ENCODE peak calls at places on chromosomes 11 and 22, in four cellular contexts. K is kidney, F is lung, R is tibial nerve. S is an unnamed sample.

GRCh38 chr11:31106963-31107576 is 262.5 kb downstream of the DCDC1 start:
- DNase-seq in K (no peak), F (peak; percentile 45), R (peak; percentile 68), S (no peak)

GRCh38 chr11:66008468-66009101 is 3.2 kb upstream of the CST6 start:
- DNase-seq in R (no peak), K (no peak), F (no peak), S (no peak)

GRCh38 chr11:35247428-35247827 is 108.5 kb downstream of the CD44 start:
- DNase-seq in F (no peak), R (no peak), K (no peak), S (no peak)

GRCh38 chr11:20125927-20126326 is 34.3 kb downstream of the DBX1 start:
- DNase-seq in K (no peak), F (no peak), R (no peak), S (no peak)

GRCh38 chr11:22699388-22699787 is 33.0 kb downstream of the GAS2 start:
- DNase-seq in R (no peak), F (no peak), K (no peak), S (no peak)

GRCh38 chr22:38219644-38220043 is 17.9 kb downstream of the MAFF start:
- DNase-seq in R (no peak), F (no peak), K (no peak), S (no peak)

GRCh38 chr11:129412501-129412900 is 36.9 kb downstream of the BARX2 start:
- DNase-seq in K (no peak), R (no peak), F (no peak), S (no peak)

GRCh38 chr11:93727985-93728791 is 13.1 kb downstream of the TAF1D start:
- DNase-seq in F (no peak), R (no peak), K (no peak), S (no peak)

GRCh38 chr11:6927030-6927617 is 898 bp downstream of the ZNF215 start:
- DNase-seq in K (no peak), F (no peak), R (no peak), S (no peak)

GRCh38 chr11:19601235-19601634 is 111.4 kb upstream of the NAV2 start:
- DNase-seq in R (no peak), F (no peak), K (no peak), S (peak; percentile 56)

GRCh38 chr11:68867067-68867466 is 25.4 kb upstream of the CPT1A start:
- DNase-seq in K (no peak), R (no peak), F (no peak), S (no peak)

GRCh38 chr22:50542416-50542927 is 3.2 kb upstream of the KLHDC7B start:
- DNase-seq in K (no peak), R (no peak), F (peak; percentile 59), S (no peak)

GRCh38 chr11:60957188-60957587 is 5.2 kb upstream of the SLC15A3 start:
- DNase-seq in K (no peak), R (no peak), F (no peak), S (no peak)

GRCh38 chr22:46638601-46639431 is 18.6 kb downstream of the GRAMD4 start:
- DNase-seq in K (no peak), F (no peak), R (no peak), S (no peak)

GRCh38 chr11:49995559-49995958 is 13.2 kb upstream of the OR4C12 start:
- DNase-seq in K (no peak), F (peak; percentile 50), R (peak; percentile 27), S (no peak)

GRCh38 chr22:22403771-22404170 is 104.8 kb downstream of the ZNF280B start:
- DNase-seq in F (no peak), K (no peak), R (no peak), S (peak; percentile 53)

GRCh38 chr22:24706050-24706449 is 68.5 kb downstream of the PIWIL3 start:
- DNase-seq in R (no peak), K (no peak), F (no peak), S (no peak)

GRCh38 chr11:114074546-114075342 is 15.2 kb downstream of the ZBTB16 start:
- DNase-seq in K (no peak), F (no peak), R (no peak), S (no peak)
- TF ChIP-seq CTCF in K (no peak), F (no peak), R (no peak), S (no peak)

GRCh38 chr22:26681395-26681821 is 24.0 kb downstream of the MIAT start:
- DNase-seq in R (no peak), F (peak; percentile 76), K (no peak), S (peak; percentile 84)
- TF ChIP-seq CTCF in R (no peak), F (no peak), K (no peak), S (peak; percentile 43)

GRCh38 chr11:75014129-75014528 is 25.4 kb downstream of the NEU3 start:
- DNase-seq in F (no peak), R (no peak), K (no peak), S (no peak)
- TF ChIP-seq CTCF in F (no peak), R (no peak), K (no peak), S (no peak)

GRCh38 chr22:35561796-35562526 is 21.3 kb downstream of the RASD2 start:
- DNase-seq in R (no peak), F (no peak), K (no peak), S (no peak)

GRCh38 chr22:35567214-35567792 is 26.7 kb downstream of the RASD2 start:
- DNase-seq in R (no peak), K (no peak), F (no peak), S (no peak)

GRCh38 chr22:35567794-35568193 is 27.2 kb downstream of the RASD2 start:
- DNase-seq in R (no peak), F (no peak), K (no peak), S (no peak)

GRCh38 chr22:35563211-35563610 is 22.6 kb downstream of the RASD2 start:
- DNase-seq in K (no peak), R (no peak), F (no peak), S (no peak)

GRCh38 chr22:35564975-35565867 is 24.6 kb downstream of the RASD2 start:
- DNase-seq in R (no peak), K (no peak), F (no peak), S (no peak)
- TF ChIP-seq CTCF in R (no peak), K (no peak), F (no peak), S (no peak)

DNA sequence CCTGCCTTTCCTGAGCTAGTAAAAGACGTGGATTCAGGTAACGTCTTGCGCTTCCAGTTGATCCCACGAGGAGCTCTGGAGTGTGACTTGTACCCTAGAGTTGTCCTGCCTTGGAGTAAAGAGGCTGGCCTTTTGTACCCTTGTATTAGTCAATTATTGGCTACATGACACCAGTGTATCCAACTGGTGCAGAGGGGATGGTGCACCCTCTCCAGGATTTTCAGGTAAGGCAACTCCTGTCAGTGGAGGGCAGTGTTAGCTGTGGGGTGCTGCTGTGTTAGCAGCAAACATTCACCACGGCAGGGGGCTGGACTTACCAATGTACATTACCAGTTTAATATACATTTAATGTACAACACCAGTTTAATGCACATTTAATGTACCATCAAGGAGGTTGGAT is 233.5 kb downstream of the MIAT start:
- DNase-seq in K (no peak), R (no peak), F (peak; percentile 3), S (no peak)
- TF ChIP-seq CTCF in K (peak; percentile 12), R (no peak), F (no peak), S (peak; percentile 31)

DNA sequence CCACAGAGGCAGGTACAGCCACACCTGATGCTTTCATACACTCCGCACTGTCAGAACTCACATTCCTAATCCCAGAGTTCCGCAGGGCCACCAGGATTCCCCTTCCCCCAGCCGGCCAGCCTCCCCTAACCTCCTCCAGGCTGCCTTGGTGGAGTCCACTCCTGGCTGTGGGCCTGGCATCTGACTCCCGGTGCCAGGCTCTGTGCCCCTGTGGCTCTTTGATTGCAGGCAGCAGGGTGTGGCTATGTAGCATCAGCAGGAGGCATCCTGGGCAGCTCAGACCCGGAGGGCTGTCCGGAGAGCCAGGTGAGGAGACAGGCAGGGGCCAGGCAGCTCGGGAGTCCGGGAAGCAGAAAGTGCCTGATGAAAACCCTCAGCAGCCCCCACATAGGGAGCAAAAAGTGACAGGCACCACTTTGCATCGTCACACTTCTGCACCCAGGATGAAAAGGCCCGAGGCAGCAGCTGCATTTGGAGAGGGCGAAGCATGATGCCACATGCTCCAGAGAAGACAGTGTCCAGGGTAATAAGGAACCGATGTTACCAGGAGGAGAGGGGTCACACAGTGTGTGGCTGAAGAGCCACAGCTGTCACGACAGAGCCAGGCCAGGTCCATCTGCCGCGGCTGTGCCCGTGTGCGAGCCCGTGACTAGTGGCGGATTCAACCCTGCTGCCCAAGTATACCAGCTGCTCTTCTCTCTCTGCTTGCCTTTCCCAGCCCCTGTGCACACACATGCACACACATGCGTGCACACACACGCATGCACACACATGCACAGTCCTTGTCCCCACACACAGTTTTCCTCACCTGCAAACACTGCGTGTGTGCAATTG is 1432.7 kb downstream of the BRD1 start:
- DNase-seq in K (no peak), R (no peak), F (no peak), S (peak; percentile 66)
- TF ChIP-seq CTCF in K (no peak), R (no peak), F (no peak), S (no peak)

GRCh38 chr11:497565-498296 is 9.3 kb downstream of the RNH1 start:
- DNase-seq in F (no peak), K (no peak), R (no peak), S (no peak)

GRCh38 chr11:495537-495931 is 11.5 kb downstream of the RNH1 start:
- DNase-seq in F (no peak), R (no peak), K (no peak), S (no peak)

GRCh38 chr11:492416-493226 is 14.4 kb downstream of the RNH1 start:
- DNase-seq in K (peak; percentile 79), F (no peak), R (no peak), S (peak; percentile 79)

GRCh38 chr11:496834-497564 is 10.0 kb downstream of the RNH1 start:
- DNase-seq in K (no peak), F (no peak), R (no peak), S (no peak)

DNA sequence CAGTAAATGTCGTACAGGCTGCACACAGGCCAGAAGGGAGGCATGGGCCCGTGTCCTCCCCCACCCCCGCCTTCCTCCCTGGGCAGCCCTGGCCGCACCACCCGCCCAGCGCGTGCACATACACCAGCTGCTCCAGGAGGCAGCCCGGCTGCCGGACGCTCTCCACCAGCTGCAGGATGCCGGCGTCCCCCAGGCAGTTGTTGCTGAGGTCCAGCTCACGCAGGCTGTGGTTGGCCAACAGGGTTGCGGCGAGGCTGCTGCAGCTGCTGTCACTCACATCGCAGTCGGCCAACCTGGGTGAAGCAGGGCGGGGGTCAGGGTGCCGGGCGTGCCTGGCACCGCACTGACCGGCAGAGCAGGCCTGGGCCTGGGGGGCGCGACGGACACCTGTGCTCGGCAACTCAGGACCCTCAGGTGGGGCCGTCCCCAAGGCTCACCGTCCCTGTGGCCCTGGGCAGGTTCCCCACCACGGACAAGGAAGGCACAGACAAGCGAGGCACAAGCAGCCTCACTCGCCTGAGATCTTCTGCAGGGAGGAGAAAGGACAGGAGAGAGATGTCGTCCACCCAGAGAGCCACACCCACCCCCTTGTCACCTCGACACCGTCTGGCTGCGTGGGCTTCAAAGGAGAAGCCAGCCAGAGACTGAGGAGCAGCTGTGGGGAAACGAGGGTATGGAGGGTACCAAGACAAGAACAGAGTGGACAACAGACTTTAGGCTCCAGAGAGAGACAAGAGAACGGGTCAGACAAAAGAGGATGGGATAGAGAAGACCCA is 12.1 kb downstream of the RNH1 start:
- DNase-seq in F (no peak), R (no peak), K (no peak), S (no peak)
- TF ChIP-seq CTCF in F (no peak), R (no peak), K (no peak), S (no peak)